ENCODE peak calls at places on chromosome 13, in six cellular contexts. Z, J, W, E, B and V are unnamed samples. For H3K4me1, the result is how much of the 10 kb centered on the place peaks cover.

GRCh38 chr13:34467450-34468083 is 474.5 kb upstream of the NBEA start:
- DNase-seq in Z (no peak), J (no peak), W (no peak), E (no peak), B (no peak), V (no peak)

GRCh38 chr13:114313061-114313860 is 1.0 kb upstream of the CHAMP1 start:
- DNase-seq in Z (no peak), J (no peak), W (no peak), E (no peak), B (peak), V (no peak)

GRCh38 chr13:74174810-74175209 is 40.6 kb upstream of the KLF12 start:
- DNase-seq in Z (no peak), J (no peak), W (no peak), E (no peak), B (no peak), V (no peak)

GRCh38 chr13:100392709-100393630 is 195.6 kb downstream of the GGACT start:
- DNase-seq in Z (no peak), J (peak), W (peak), E (peak), B (peak), V (peak)

GRCh38 chr13:78409172-78409571 is 194.2 kb downstream of the POU4F1 start:
- DNase-seq in Z (no peak), J (no peak), W (no peak), E (no peak), B (no peak), V (no peak)

GRCh38 chr13:93476175-93476574 is 249.6 kb downstream of the GPC6 start:
- DNase-seq in Z (no peak), J (no peak), W (no peak), E (no peak), B (peak), V (no peak)

GRCh38 chr13:22468055-22468454 is 712.7 kb upstream of the SGCG start:
- DNase-seq in Z (no peak), J (no peak), W (no peak), E (no peak), B (no peak), V (no peak)

GRCh38 chr13:23384111-23384510 is 49.4 kb downstream of the SACS start:
- DNase-seq in Z (no peak), J (no peak), W (no peak), E (no peak), B (peak), V (no peak)

GRCh38 chr13:101210774-101211173 is 205.5 kb downstream of the NALCN start:
- DNase-seq in Z (no peak), J (no peak), W (no peak), E (no peak), B (no peak), V (no peak)

GRCh38 chr13:105428816-105429215 is 1106.6 kb downstream of the EFNB2 start:
- DNase-seq in Z (no peak), J (no peak), W (no peak), E (no peak), B (peak), V (no peak)

GRCh38 chr13:65555973-65556372 is 1674.2 kb downstream of the PCDH9 start:
- DNase-seq in Z (no peak), J (no peak), W (no peak), E (no peak), B (no peak), V (no peak)

GRCh38 chr13:30071890-30072817 is 221.7 kb upstream of the UBL3 start:
- DNase-seq in Z (peak), J (no peak), W (no peak), E (no peak), B (no peak), V (peak)

GRCh38 chr13:113991191-113991669 is 17.4 kb upstream of the C13orf46 start:
- DNase-seq in Z (no peak), J (no peak), W (no peak), E (no peak), B (no peak), V (no peak)

GRCh38 chr13:110942248-110942981 is 27.5 kb upstream of the ANKRD10 start:
- DNase-seq in Z (no peak), J (no peak), W (no peak), E (no peak), B (peak), V (no peak)

GRCh38 chr13:69683921-69684663 is 423.5 kb upstream of the ATXN8OS start:
- DNase-seq in Z (no peak), J (no peak), W (no peak), E (no peak), B (no peak), V (no peak)

GRCh38 chr13:29548722-29549446 is 46.6 kb downstream of the SLC7A1 start:
- DNase-seq in Z (no peak), J (no peak), W (no peak), E (no peak), B (peak), V (no peak)

GRCh38 chr13:29684441-29684840 is 89.0 kb upstream of the SLC7A1 start:
- DNase-seq in Z (no peak), J (no peak), W (no peak), E (no peak), B (peak), V (no peak)

GRCh38 chr13:81326913-81327312 is 986.0 kb upstream of the SPRY2 start:
- DNase-seq in Z (no peak), J (no peak), W (no peak), E (no peak), B (no peak), V (no peak)

GRCh38 chr13:109684084-109684835 is 102.1 kb downstream of the IRS2 start:
- DNase-seq in Z (no peak), J (no peak), W (no peak), E (no peak), B (no peak), V (no peak)

GRCh38 chr13:77752512-77753069 is 55.1 kb downstream of the SLAIN1 start:
- DNase-seq in Z (no peak), J (no peak), W (no peak), E (no peak), B (no peak), V (no peak)

GRCh38 chr13:57630661-57631606 is 610 bp upstream of the PCDH17 start:
- DNase-seq in Z (no peak), J (no peak), W (no peak), E (no peak), B (no peak), V (no peak)

GRCh38 chr13:53321301-53321700 is 292.7 kb downstream of the OLFM4 start:
- DNase-seq in Z (no peak), J (no peak), W (no peak), E (no peak), B (no peak), V (no peak)

GRCh38 chr13:94470126-94470525 is 9.4 kb downstream of the DCT start:
- DNase-seq in Z (no peak), J (no peak), W (no peak), E (no peak), B (no peak), V (no peak)

GRCh38 chr13:59527500-59527899 is 636.2 kb downstream of the DIAPH3 start:
- DNase-seq in Z (no peak), J (no peak), W (no peak), E (no peak), B (no peak), V (no peak)

GRCh38 chr13:59532405-59532804 is 631.3 kb downstream of the DIAPH3 start:
- DNase-seq in Z (no peak), J (no peak), W (no peak), E (no peak), B (no peak), V (no peak)

GRCh38 chr13:59533561-59534337 is 630.0 kb downstream of the DIAPH3 start:
- DNase-seq in Z (no peak), J (no peak), W (no peak), E (no peak), B (peak), V (no peak)

GRCh38 chr13:59534806-59535205 is 628.9 kb downstream of the DIAPH3 start:
- DNase-seq in Z (no peak), J (no peak), W (no peak), E (no peak), B (no peak), V (no peak)

GRCh38 chr13:59531571-59532091 is 632.1 kb downstream of the DIAPH3 start:
- DNase-seq in Z (peak), J (no peak), W (peak), E (peak), B (peak), V (peak)
- TF ChIP-seq POLR2A in Z (no peak), J (no peak), W (no peak), E (no peak), B (no peak), V (no peak)

DNA sequence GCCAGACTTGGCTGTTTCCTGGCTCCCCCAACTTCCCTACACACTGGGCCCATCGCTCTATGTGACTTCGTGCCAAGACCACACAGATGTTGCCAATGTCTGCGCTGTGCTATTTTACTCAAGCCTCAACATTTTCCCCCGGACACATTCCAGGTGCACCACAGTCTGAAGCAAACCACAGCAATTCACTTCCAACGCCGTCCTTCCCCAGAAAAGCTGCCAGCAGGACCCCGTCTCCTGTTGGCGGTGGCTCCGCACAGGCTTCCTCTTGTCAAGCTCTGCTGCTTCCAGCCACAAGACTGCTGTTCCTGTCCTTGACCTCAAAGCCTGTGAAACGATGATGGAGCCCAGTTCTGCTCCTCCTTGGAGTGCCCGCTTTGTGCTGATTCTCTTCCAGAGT is 100.7 kb downstream of the CRYL1 start:
- DNase-seq in Z (no peak), J (no peak), W (peak), E (no peak), B (no peak), V (no peak)
- H3K4me1 ChIP-seq in Z (under half), J (under half), W (under half), E (under half), B (under half), V (under half)

GRCh38 chr13:49996166-49996915 is 501 bp upstream of the TRIM13 start:
- DNase-seq in Z (peak), J (peak), W (peak), E (peak), B (peak), V (peak)

GRCh38 chr13:49995535-49996165 is 1.2 kb upstream of the TRIM13 start:
- DNase-seq in Z (no peak), J (no peak), W (no peak), E (no peak), B (no peak), V (no peak)

GRCh38 chr13:49997935-49998334 is 1.1 kb downstream of the TRIM13 start:
- DNase-seq in Z (peak), J (no peak), W (no peak), E (no peak), B (no peak), V (no peak)

GRCh38 chr13:49998714-49999624 is 2.1 kb downstream of the TRIM13 start:
- DNase-seq in Z (no peak), J (no peak), W (no peak), E (no peak), B (no peak), V (no peak)

GRCh38 chr13:49996951-49997895 is at the start of gene TRIM13:
- DNase-seq in Z (peak), J (peak), W (peak), E (peak), B (peak), V (peak)
- TF ChIP-seq POLR2A in Z (peak), J (no peak), W (peak), E (peak), B (peak), V (no peak)

DNA sequence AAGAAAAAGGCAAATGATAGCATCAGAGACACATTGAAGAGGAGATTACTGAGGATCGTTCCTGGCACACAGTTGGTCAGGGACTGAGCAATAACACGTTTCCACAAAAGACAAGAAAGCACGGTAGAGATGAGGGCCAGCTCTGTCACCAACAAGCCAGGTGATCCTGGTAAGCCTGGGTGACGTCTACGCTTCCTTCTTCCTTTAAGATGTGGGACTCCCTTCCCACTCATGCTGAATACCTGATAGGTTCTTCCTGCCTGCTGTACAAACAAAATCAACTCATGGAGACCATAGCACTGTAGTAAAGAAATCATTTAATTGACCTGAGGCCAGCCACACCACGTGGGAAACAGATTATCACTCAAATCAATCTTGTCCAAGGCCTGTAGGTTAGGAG is 19.7 kb upstream of the COG3 start:
- DNase-seq in Z (no peak), J (no peak), W (no peak), E (no peak), B (no peak), V (no peak)
- H3K4me1 ChIP-seq in Z (under half), J (under half), W (under half), E (under half), B (under half), V (under half)

GRCh38 chr13:98819382-98819781 is 66.9 kb upstream of the SLC15A1 start:
- DNase-seq in Z (no peak), J (no peak), W (no peak), E (no peak), B (no peak), V (no peak)

GRCh38 chr13:98816406-98816805 is 63.9 kb upstream of the SLC15A1 start:
- DNase-seq in Z (no peak), J (no peak), W (no peak), E (no peak), B (no peak), V (no peak)

GRCh38 chr13:98809345-98809777 is 56.9 kb upstream of the SLC15A1 start:
- DNase-seq in Z (no peak), J (no peak), W (no peak), E (no peak), B (no peak), V (no peak)

GRCh38 chr13:98810746-98811145 is 58.3 kb upstream of the SLC15A1 start:
- DNase-seq in Z (no peak), J (no peak), W (no peak), E (no peak), B (no peak), V (no peak)

GRCh38 chr13:98813993-98814392 is 61.5 kb upstream of the SLC15A1 start:
- DNase-seq in Z (no peak), J (no peak), W (no peak), E (no peak), B (peak), V (no peak)
- TF ChIP-seq POLR2A in Z (no peak), J (no peak), W (no peak), E (no peak), B (no peak), V (no peak)

GRCh38 chr13:76720827-76721226 is 165.4 kb downstream of the KCTD12 start:
- DNase-seq in Z (no peak), J (no peak), W (no peak), E (no peak), B (no peak), V (no peak)
- H3K4me1 ChIP-seq in Z (under half), J (under half), W (under half), E (under half), B (under half), V (under half)

GRCh38 chr13:32314271-32314967 is 744 bp downstream of the ZAR1L start:
- DNase-seq in Z (no peak), J (no peak), W (peak), E (peak), B (no peak), V (peak)

GRCh38 chr13:32314968-32315254 is 252 bp downstream of the ZAR1L start:
- DNase-seq in Z (no peak), J (no peak), W (no peak), E (no peak), B (peak), V (peak)

GRCh38 chr13:32315255-32316029 is at the start of the genes BRCA2 and ZAR1L:
- DNase-seq in Z (peak), J (peak), W (peak), E (peak), B (peak), V (peak)

GRCh38 chr13:32316476-32316875 is 1.2 kb downstream of the BRCA2 start:
- DNase-seq in Z (no peak), J (no peak), W (no peak), E (no peak), B (no peak), V (no peak)

DNA sequence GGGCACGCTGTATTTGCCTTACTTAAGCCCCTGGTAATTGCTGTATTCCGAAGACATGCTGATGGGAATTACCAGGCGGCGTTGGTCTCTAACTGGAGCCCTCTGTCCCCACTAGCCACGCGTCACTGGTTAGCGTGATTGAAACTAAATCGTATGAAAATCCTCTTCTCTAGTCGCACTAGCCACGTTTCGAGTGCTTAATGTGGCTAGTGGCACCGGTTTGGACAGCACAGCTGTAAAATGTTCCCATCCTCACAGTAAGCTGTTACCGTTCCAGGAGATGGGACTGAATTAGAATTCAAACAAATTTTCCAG is 679 bp downstream of the BRCA2 start:
- DNase-seq in Z (no peak), J (no peak), W (no peak), E (no peak), B (no peak), V (peak)
- TF ChIP-seq POLR2A in Z (no peak), J (no peak), W (no peak), E (no peak), B (no peak), V (no peak)